ENCODE peak calls at places on chromosomes 3 and 15, in six cellular contexts. One of them, this sample, is unnamed.

GRCh38 chr15:56919708-56920637 is 1.5 kb downstream of the TCF12 start:
- DNase-seq in transverse colon: peak; percentile 28
- DNase-seq in HCT116: no peak
- DNase-seq in stomach: no peak
- DNase-seq in prostate gland: peak; percentile 18
- DNase-seq in breast epithelium: no peak
- DNase-seq in this sample: no peak

GRCh38 chr15:63913786-63914185 is 80.0 kb upstream of the HERC1 start:
- DNase-seq in breast epithelium: no peak
- DNase-seq in stomach: no peak
- DNase-seq in transverse colon: no peak
- DNase-seq in HCT116: no peak
- DNase-seq in prostate gland: no peak
- DNase-seq in this sample: no peak

GRCh38 chr3:150388468-150389418 is 19.4 kb upstream of the TSC22D2 start:
- DNase-seq in prostate gland: no peak
- DNase-seq in breast epithelium: no peak
- DNase-seq in HCT116: no peak
- DNase-seq in transverse colon: no peak
- DNase-seq in stomach: no peak
- DNase-seq in this sample: no peak

GRCh38 chr3:72306800-72307341 is 521.9 kb upstream of the PROK2 start:
- DNase-seq in stomach: no peak
- DNase-seq in prostate gland: peak; percentile 92
- DNase-seq in breast epithelium: no peak
- DNase-seq in HCT116: no peak
- DNase-seq in transverse colon: no peak
- DNase-seq in this sample: no peak

GRCh38 chr15:70505411-70505919 is 257.9 kb downstream of the UACA start:
- DNase-seq in stomach: no peak
- DNase-seq in transverse colon: no peak
- DNase-seq in prostate gland: peak; percentile 48
- DNase-seq in HCT116: peak; percentile 75
- DNase-seq in breast epithelium: no peak
- DNase-seq in this sample: no peak

GRCh38 chr3:78804251-78805037 is 963.4 kb downstream of the ROBO1 start:
- DNase-seq in transverse colon: no peak
- DNase-seq in breast epithelium: no peak
- DNase-seq in prostate gland: peak; percentile 13
- DNase-seq in HCT116: no peak
- DNase-seq in stomach: no peak
- DNase-seq in this sample: no peak

GRCh38 chr15:90419202-90419601 is 31.2 kb downstream of the IQGAP1 start:
- DNase-seq in HCT116: no peak
- DNase-seq in transverse colon: no peak
- DNase-seq in stomach: no peak
- DNase-seq in prostate gland: no peak
- DNase-seq in breast epithelium: no peak
- DNase-seq in this sample: no peak

GRCh38 chr3:49638445-49638844 is 35.7 kb upstream of the APEH start:
- DNase-seq in breast epithelium: no peak
- DNase-seq in stomach: no peak
- DNase-seq in transverse colon: no peak
- DNase-seq in prostate gland: no peak
- DNase-seq in HCT116: peak; percentile 57
- DNase-seq in this sample: no peak

GRCh38 chr3:49553320-49553689 is 972 bp upstream of the BSN start:
- DNase-seq in breast epithelium: no peak
- DNase-seq in stomach: no peak
- DNase-seq in prostate gland: no peak
- DNase-seq in transverse colon: no peak
- DNase-seq in HCT116: no peak
- DNase-seq in this sample: no peak

GRCh38 chr3:158718490-158719170 is 13.6 kb downstream of the RARRES1 start:
- DNase-seq in breast epithelium: no peak
- DNase-seq in prostate gland: no peak
- DNase-seq in transverse colon: peak; percentile 35
- DNase-seq in HCT116: peak; percentile 73
- DNase-seq in stomach: no peak
- DNase-seq in this sample: no peak

GRCh38 chr15:75446146-75446545 is 5.3 kb downstream of the SIN3A start:
- DNase-seq in breast epithelium: no peak
- DNase-seq in HCT116: no peak
- DNase-seq in prostate gland: no peak
- DNase-seq in stomach: no peak
- DNase-seq in transverse colon: no peak
- DNase-seq in this sample: no peak

GRCh38 chr15:77474987-77475385 is 54.3 kb downstream of the HMG20A start:
- DNase-seq in prostate gland: no peak
- DNase-seq in transverse colon: no peak
- DNase-seq in breast epithelium: no peak
- DNase-seq in HCT116: no peak
- DNase-seq in stomach: no peak
- DNase-seq in this sample: no peak

GRCh38 chr3:81761904-81762565 is 590 bp upstream of the GBE1 start:
- DNase-seq in stomach: no peak
- DNase-seq in HCT116: no peak
- DNase-seq in transverse colon: no peak
- DNase-seq in breast epithelium: no peak
- DNase-seq in prostate gland: no peak
- DNase-seq in this sample: no peak

GRCh38 chr15:73190189-73190601 is 137.9 kb downstream of the NEO1 start:
- DNase-seq in HCT116: no peak
- DNase-seq in transverse colon: no peak
- DNase-seq in prostate gland: no peak
- DNase-seq in breast epithelium: no peak
- DNase-seq in stomach: no peak
- DNase-seq in this sample: no peak

GRCh38 chr15:96337354-96337990 is 7.0 kb downstream of the NR2F2 start:
- DNase-seq in HCT116: no peak
- DNase-seq in stomach: no peak
- DNase-seq in prostate gland: no peak
- DNase-seq in transverse colon: peak; percentile 11
- DNase-seq in breast epithelium: no peak
- DNase-seq in this sample: peak; percentile 66

GRCh38 chr3:90091557-90091956 is 984.1 kb downstream of the EPHA3 start:
- DNase-seq in prostate gland: peak; percentile 4
- DNase-seq in HCT116: no peak
- DNase-seq in transverse colon: peak; percentile 8
- DNase-seq in stomach: no peak
- DNase-seq in breast epithelium: no peak
- DNase-seq in this sample: no peak

GRCh38 chr15:25731411-25731810 is 131.7 kb downstream of the ATP10A start:
- DNase-seq in stomach: no peak
- DNase-seq in breast epithelium: no peak
- DNase-seq in transverse colon: no peak
- DNase-seq in prostate gland: no peak
- DNase-seq in HCT116: no peak
- DNase-seq in this sample: peak; percentile 55

GRCh38 chr15:98126326-98127090 is 166.0 kb downstream of the ARRDC4 start:
- DNase-seq in prostate gland: no peak
- DNase-seq in breast epithelium: no peak
- DNase-seq in stomach: no peak
- DNase-seq in HCT116: no peak
- DNase-seq in transverse colon: no peak
- DNase-seq in this sample: no peak

GRCh38 chr3:28739647-28740046 is 391.0 kb upstream of the AZI2 start:
- DNase-seq in breast epithelium: no peak
- DNase-seq in transverse colon: no peak
- DNase-seq in prostate gland: no peak
- DNase-seq in stomach: no peak
- DNase-seq in HCT116: no peak
- DNase-seq in this sample: no peak

GRCh38 chr3:146416366-146416765 is 53.0 kb downstream of the PLSCR2 start:
- DNase-seq in transverse colon: no peak
- DNase-seq in breast epithelium: no peak
- DNase-seq in stomach: no peak
- DNase-seq in HCT116: no peak
- DNase-seq in prostate gland: no peak
- DNase-seq in this sample: no peak

GRCh38 chr3:21892104-21892503 is 141.1 kb upstream of the ZNF385D start:
- DNase-seq in prostate gland: no peak
- DNase-seq in stomach: no peak
- DNase-seq in breast epithelium: no peak
- DNase-seq in transverse colon: no peak
- DNase-seq in HCT116: no peak
- DNase-seq in this sample: no peak

GRCh38 chr15:62920569-62921502 is 121.7 kb upstream of the TPM1 start:
- DNase-seq in stomach: no peak
- DNase-seq in breast epithelium: no peak
- DNase-seq in transverse colon: no peak
- DNase-seq in HCT116: no peak
- DNase-seq in prostate gland: no peak
- DNase-seq in this sample: no peak

GRCh38 chr15:64934023-64934422 is 22.3 kb downstream of the ANKDD1A start:
- DNase-seq in transverse colon: no peak
- DNase-seq in breast epithelium: no peak
- DNase-seq in stomach: no peak
- DNase-seq in HCT116: no peak
- DNase-seq in prostate gland: no peak
- DNase-seq in this sample: peak; percentile 74

GRCh38 chr3:143266512-143266911 is 146.9 kb downstream of the CHST2 start:
- DNase-seq in transverse colon: no peak
- DNase-seq in HCT116: no peak
- DNase-seq in breast epithelium: no peak
- DNase-seq in prostate gland: no peak
- DNase-seq in stomach: no peak
- DNase-seq in this sample: no peak

GRCh38 chr3:52403271-52403841 is 41.5 kb downstream of the SEMA3G start:
- DNase-seq in transverse colon: no peak
- DNase-seq in stomach: no peak
- DNase-seq in prostate gland: no peak
- DNase-seq in breast epithelium: no peak
- DNase-seq in HCT116: no peak
- DNase-seq in this sample: no peak

GRCh38 chr3:150059729-150060128 is 89.0 kb upstream of the PFN2 start:
- DNase-seq in transverse colon: no peak
- DNase-seq in HCT116: no peak
- DNase-seq in breast epithelium: no peak
- DNase-seq in prostate gland: no peak
- DNase-seq in stomach: no peak
- DNase-seq in this sample: peak; percentile 47

GRCh38 chr3:146133436-146133835 is 27.5 kb downstream of the PLOD2 start:
- DNase-seq in prostate gland: no peak
- DNase-seq in HCT116: no peak
- DNase-seq in stomach: no peak
- DNase-seq in breast epithelium: no peak
- DNase-seq in transverse colon: no peak
- DNase-seq in this sample: no peak

DNA sequence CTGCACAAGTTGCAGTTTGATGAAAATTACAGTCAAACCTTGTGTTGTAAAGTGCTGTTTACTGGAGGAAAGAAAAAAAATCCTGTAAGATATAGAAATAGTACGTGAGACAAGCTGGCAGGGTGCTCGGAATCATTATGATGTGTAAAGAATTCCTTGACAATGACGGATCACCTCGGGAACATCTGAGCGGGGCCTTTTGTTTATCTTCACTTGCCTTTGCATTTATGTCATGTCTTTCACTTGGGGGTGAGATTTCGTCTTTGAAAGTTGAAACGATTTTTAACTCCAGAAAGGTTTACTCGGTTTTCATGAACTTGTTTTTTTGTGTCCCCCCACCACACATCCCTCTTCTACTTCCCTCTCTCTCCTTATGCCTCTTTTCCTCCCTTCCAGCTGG is 128.3 kb upstream of the VEPH1 start:
- DNase-seq in transverse colon: no peak
- DNase-seq in prostate gland: no peak
- DNase-seq in stomach: no peak
- DNase-seq in breast epithelium: no peak
- DNase-seq in HCT116: no peak
- DNase-seq in this sample: no peak
- TF ChIP-seq POLR2AphosphoS5 in transverse colon: no peak
- TF ChIP-seq POLR2AphosphoS5 in prostate gland: no peak
- TF ChIP-seq POLR2AphosphoS5 in stomach: no peak
- TF ChIP-seq POLR2AphosphoS5 in breast epithelium: no peak
- TF ChIP-seq POLR2AphosphoS5 in HCT116: no peak
- TF ChIP-seq POLR2AphosphoS5 in this sample: no peak

GRCh38 chr15:82986442-82986780 is 401 bp downstream of the RAMAC start:
- DNase-seq in prostate gland: no peak
- DNase-seq in stomach: no peak
- DNase-seq in breast epithelium: no peak
- DNase-seq in HCT116: no peak
- DNase-seq in transverse colon: no peak
- DNase-seq in this sample: no peak

GRCh38 chr15:82980986-82981385 is 5.0 kb upstream of the RAMAC start:
- DNase-seq in stomach: no peak
- DNase-seq in prostate gland: no peak
- DNase-seq in HCT116: no peak
- DNase-seq in transverse colon: no peak
- DNase-seq in breast epithelium: no peak
- DNase-seq in this sample: no peak

DNA sequence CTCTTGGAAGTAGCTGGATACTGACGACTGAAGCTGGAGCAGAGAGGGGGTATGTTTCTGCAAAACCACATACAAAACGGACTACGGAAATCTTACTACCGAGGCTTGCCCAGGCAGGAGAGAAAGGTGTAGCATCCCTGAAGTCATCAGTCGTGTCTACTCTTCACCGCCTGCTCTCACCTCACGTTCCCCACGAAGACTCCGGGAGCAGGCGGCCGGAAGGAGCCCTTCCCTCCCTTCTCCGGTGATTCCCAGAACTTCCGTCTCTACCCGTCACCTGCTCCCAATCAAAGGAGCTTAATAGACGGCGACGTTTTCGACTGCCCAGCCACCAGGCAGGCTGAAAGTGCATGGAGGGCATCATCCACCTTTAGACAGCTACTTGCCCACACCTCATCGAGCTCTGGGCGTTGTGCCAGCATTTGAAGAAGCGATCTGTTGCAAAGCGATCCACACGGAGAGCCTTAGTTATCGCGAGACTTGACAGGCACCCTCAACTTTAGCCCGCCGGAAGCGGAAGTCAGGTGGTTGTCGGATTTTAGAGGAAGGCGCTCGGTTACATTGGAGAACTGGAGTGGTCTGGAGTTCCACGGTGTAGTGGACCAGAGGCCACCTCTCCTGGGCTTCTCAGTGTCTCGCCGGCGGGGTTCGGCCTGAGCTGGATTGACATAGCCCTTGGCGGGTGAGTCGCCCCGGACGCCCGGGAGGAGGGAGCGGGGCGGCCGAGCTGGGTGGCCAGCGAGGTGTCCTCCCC is at the start of gene RAMAC:
- DNase-seq in stomach: peak; percentile 95
- DNase-seq in HCT116: peak; percentile 92
- DNase-seq in prostate gland: peak; percentile 95
- DNase-seq in breast epithelium: peak; percentile 89
- DNase-seq in transverse colon: peak; percentile 93
- DNase-seq in this sample: peak; percentile 98
- TF ChIP-seq POLR2A in stomach: no peak
- TF ChIP-seq POLR2A in HCT116: no peak
- TF ChIP-seq POLR2A in prostate gland: peak; percentile 49
- TF ChIP-seq POLR2A in breast epithelium: peak; percentile 62
- TF ChIP-seq POLR2A in transverse colon: peak; percentile 52
- TF ChIP-seq POLR2A in this sample: no peak

GRCh38 chr15:84816694-84817460 is at the start of gene ALPK3:
- DNase-seq in stomach: peak; percentile 47
- DNase-seq in transverse colon: peak; percentile 33
- DNase-seq in prostate gland: no peak
- DNase-seq in HCT116: no peak
- DNase-seq in breast epithelium: no peak
- DNase-seq in this sample: no peak
- H3K27ac ChIP-seq in stomach: peak within 1 kb of the TSS; percentile 77
- H3K27ac ChIP-seq in transverse colon: peak within 1 kb of the TSS; percentile 77
- H3K27ac ChIP-seq in prostate gland: peak within 1 kb of the TSS; percentile 55
- H3K27ac ChIP-seq in HCT116: no peak within 1 kb of the TSS
- H3K27ac ChIP-seq in breast epithelium: no peak within 1 kb of the TSS
- H3K27ac ChIP-seq in this sample: peak within 1 kb of the TSS; percentile 83

GRCh38 chr3:104323226-104323625 is 1043.5 kb upstream of the ALCAM start:
- DNase-seq in stomach: no peak
- DNase-seq in breast epithelium: no peak
- DNase-seq in transverse colon: no peak
- DNase-seq in HCT116: no peak
- DNase-seq in prostate gland: no peak
- DNase-seq in this sample: no peak
- TF ChIP-seq POLR2AphosphoS5 in stomach: no peak
- TF ChIP-seq POLR2AphosphoS5 in breast epithelium: no peak
- TF ChIP-seq POLR2AphosphoS5 in transverse colon: no peak
- TF ChIP-seq POLR2AphosphoS5 in HCT116: no peak
- TF ChIP-seq POLR2AphosphoS5 in prostate gland: no peak
- TF ChIP-seq POLR2AphosphoS5 in this sample: no peak